ENCODE peak calls at places on chromosomes 13 and 19, in nine cellular contexts. X is heart right ventricle; Q is uterus; S is sigmoid colon; J is suprapubic skin; G is AG04450; E is CD8-positive, alpha-beta T cell; H is hepatocyte; R is brain microvascular endothelial cell. Z is an unnamed sample.

GRCh38 chr13:100269837-100270236 is 180.9 kb downstream of the PCCA start:
- DNase-seq in X (peak; percentile 67), Q (peak; percentile 43), S (peak; percentile 71), J (peak; percentile 73), G (peak; percentile 34), E (no peak), H (no peak), R (peak; percentile 66), Z (peak; percentile 51)

GRCh38 chr19:15292847-15293582 is 39.3 kb downstream of the BRD4 start:
- DNase-seq in X (peak; percentile 35), Q (no peak), S (no peak), J (no peak), G (no peak), E (no peak), H (no peak), R (no peak), Z (no peak)

GRCh38 chr13:70623260-70623659 is 515.0 kb upstream of the KLHL1 start:
- DNase-seq in X (no peak), Q (no peak), S (no peak), J (no peak), G (no peak), E (no peak), H (peak; percentile 17), R (no peak), Z (peak; percentile 15)

GRCh38 chr19:38736413-38737280 is 7.6 kb downstream of the CAPN12 start:
- DNase-seq in X (peak; percentile 23), Q (peak; percentile 46), S (peak; percentile 71), J (peak; percentile 81), G (no peak), E (peak; percentile 67), H (peak; percentile 93), R (no peak), Z (peak; percentile 52)

GRCh38 chr13:42486711-42487198 is 87.2 kb upstream of the TNFSF11 start:
- DNase-seq in X (no peak), Q (no peak), S (no peak), J (no peak), G (no peak), E (no peak), H (no peak), R (peak; percentile 92), Z (peak; percentile 95)

GRCh38 chr13:110498327-110498726 is 63.2 kb downstream of the RAB20 start:
- DNase-seq in X (no peak), Q (no peak), S (no peak), J (no peak), G (no peak), E (no peak), H (no peak), R (no peak), Z (no peak)

GRCh38 chr19:39296055-39296645 is at the start of gene IFNL1:
- DNase-seq in X (no peak), Q (no peak), S (peak; percentile 39), J (peak; percentile 40), G (no peak), E (no peak), H (peak; percentile 56), R (no peak), Z (no peak)

GRCh38 chr19:58406818-58407657 is 1.4 kb upstream of the ZNF584 start:
- DNase-seq in X (no peak), Q (no peak), S (peak; percentile 35), J (no peak), G (no peak), E (no peak), H (peak; percentile 26), R (no peak), Z (peak; percentile 33)

GRCh38 chr19:15730538-15730937 is 2.7 kb downstream of the OR10H2 start:
- DNase-seq in X (no peak), Q (no peak), S (no peak), J (no peak), G (no peak), E (no peak), H (no peak), R (no peak), Z (no peak)

GRCh38 chr19:38417544-38418506 is 8.2 kb downstream of the RASGRP4 start:
- DNase-seq in X (peak; percentile 60), Q (no peak), S (peak; percentile 80), J (peak; percentile 74), G (no peak), E (peak; percentile 66), H (peak; percentile 78), R (no peak), Z (peak; percentile 32)

GRCh38 chr13:40377783-40378182 is 288.7 kb downstream of the FOXO1 start:
- DNase-seq in X (no peak), Q (no peak), S (no peak), J (no peak), G (no peak), E (no peak), H (no peak), R (peak; percentile 80), Z (no peak)

GRCh38 chr19:15426485-15427349 is 7.9 kb upstream of the AKAP8L start:
- DNase-seq in X (no peak), Q (no peak), S (no peak), J (no peak), G (no peak), E (no peak), H (no peak), R (no peak), Z (no peak)

GRCh38 chr19:18644144-18645034 is 7.6 kb downstream of the KLHL26 start:
- DNase-seq in X (peak; percentile 26), Q (no peak), S (no peak), J (no peak), G (no peak), E (no peak), H (no peak), R (no peak), Z (peak; percentile 37)

GRCh38 chr19:40466219-40467006 is at the start of gene SPTBN4:
- DNase-seq in X (peak; percentile 22), Q (peak; percentile 48), S (peak; percentile 76), J (peak; percentile 76), G (no peak), E (no peak), H (peak; percentile 12), R (no peak), Z (no peak)

GRCh38 chr19:16168465-16169081 is 4.8 kb downstream of the CIB3 start:
- DNase-seq in X (no peak), Q (no peak), S (no peak), J (no peak), G (no peak), E (no peak), H (no peak), R (peak; percentile 54), Z (peak; percentile 36)

GRCh38 chr13:51995677-51996551 is 15.3 kb downstream of the ATP7B start:
- DNase-seq in X (peak; percentile 23), Q (no peak), S (no peak), J (no peak), G (no peak), E (no peak), H (no peak), R (no peak), Z (peak; percentile 39)

GRCh38 chr13:80334582-80335260 is 6.2 kb downstream of the SPRY2 start:
- DNase-seq in X (no peak), Q (no peak), S (no peak), J (no peak), G (no peak), E (no peak), H (no peak), R (peak; percentile 15), Z (peak; percentile 65)

GRCh38 chr13:39655569-39656324 is at the start of gene COG6:
- DNase-seq in X (peak; percentile 89), Q (peak; percentile 94), S (peak; percentile 93), J (peak; percentile 94), G (peak; percentile 68), E (peak; percentile 99), H (peak; percentile 91), R (peak; percentile 81), Z (peak; percentile 79)

GRCh38 chr19:53991224-53992113 is at the start of gene CACNG6:
- DNase-seq in X (no peak), Q (no peak), S (no peak), J (no peak), G (no peak), E (no peak), H (peak; percentile 63), R (no peak), Z (no peak)
- H3K4me3 ChIP-seq in X (peak within 1 kb of the TSS; percentile 25), Q (no peak within 1 kb of the TSS), S (no peak within 1 kb of the TSS), J (peak within 1 kb of the TSS; percentile 47), G (peak within 1 kb of the TSS; percentile 51), E (no peak within 1 kb of the TSS), H (no peak within 1 kb of the TSS), R (peak within 1 kb of the TSS; percentile 29), Z (no peak within 1 kb of the TSS)

DNA sequence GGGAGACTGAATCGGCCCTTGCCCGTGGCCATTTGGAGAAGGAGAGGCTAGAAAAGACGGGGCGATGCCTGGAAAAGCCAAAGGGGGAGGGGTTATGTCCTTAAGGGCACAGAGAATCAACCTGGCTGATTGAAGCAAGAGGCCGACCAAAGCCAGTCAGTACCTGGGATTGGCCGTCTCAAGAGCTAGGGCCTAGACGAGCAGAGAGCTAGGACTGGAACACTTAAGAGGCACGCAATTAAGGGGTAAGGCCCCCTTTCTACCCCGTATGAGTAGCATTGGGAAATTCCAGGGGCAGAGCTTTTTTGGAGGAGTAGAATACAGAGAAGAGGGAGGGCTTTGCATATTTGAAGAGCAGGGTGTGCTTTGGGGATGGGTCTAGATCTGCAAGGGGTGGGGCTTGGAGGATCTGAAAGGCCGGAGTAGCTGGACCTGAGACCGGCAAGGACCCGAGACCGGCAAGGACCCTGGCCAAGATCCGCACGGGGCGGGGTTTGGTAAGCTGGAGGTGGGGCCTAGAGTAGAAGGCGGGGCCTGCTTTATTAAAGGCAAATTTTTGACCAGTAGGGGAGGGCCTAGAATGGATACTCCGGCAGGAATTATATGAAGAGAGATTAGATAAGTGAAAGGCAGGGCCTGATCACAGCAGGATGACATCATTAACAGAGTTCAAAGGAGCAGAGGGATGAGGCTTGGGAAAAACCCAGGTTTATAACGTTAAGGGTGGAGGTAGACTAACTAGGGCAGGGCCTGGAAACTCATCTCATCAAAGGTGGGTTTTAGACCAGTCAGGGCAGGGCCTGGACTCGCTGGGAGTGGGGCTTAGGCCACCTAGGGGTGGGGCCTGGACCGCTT is 10.7 kb upstream of the CACNG6 start:
- DNase-seq in X (no peak), Q (no peak), S (no peak), J (no peak), G (no peak), E (no peak), H (peak; percentile 67), R (peak; percentile 70), Z (no peak)
- TF ChIP-seq CTCF in X (no peak), Q (no peak), S (no peak), J (no peak), G (no peak), E (no peak), H (no peak), R (no peak), Z (no peak)

GRCh38 chr19:376111-376470 is 31.5 kb upstream of the MIER2 start:
- DNase-seq in X (no peak), Q (no peak), S (no peak), J (no peak), G (no peak), E (no peak), H (no peak), R (no peak), Z (no peak)
- H3K27me3 ChIP-seq in X (no peaks in the 10 kb centered on the region), Q (no peaks in the 10 kb centered on the region), S (no peaks in the 10 kb centered on the region), J (peaks cover 29% of the 10 kb centered on the region), G (peaks cover 37% of the 10 kb centered on the region), E (no peaks in the 10 kb centered on the region), H (peaks cover 4% of the 10 kb centered on the region), R (peaks cover 14% of the 10 kb centered on the region), Z (no peaks in the 10 kb centered on the region)

GRCh38 chr19:12800344-12800732 is 1.3 kb downstream of the PRDX2 start:
- DNase-seq in X (no peak), Q (no peak), S (no peak), J (no peak), G (no peak), E (no peak), H (no peak), R (no peak), Z (no peak)
- H3K4me3 ChIP-seq in X (peak overlapping the region; percentile 70), Q (no peak overlapping the region), S (peak overlapping the region; percentile 86), J (peak overlapping the region; percentile 80), G (peak overlapping the region; percentile 93), E (peak overlapping the region; percentile 94), H (peak overlapping the region; percentile 98), R (no peak overlapping the region), Z (no peak overlapping the region)